ENCODE peak calls at places on chromosome 6, in four cellular contexts. U is GDM1; Z is M059J; H is effector memory CD8-positive, alpha-beta T cell. E is an unnamed sample.

GRCh38 chr6:31575335-31575901 is at the start of gene TNF:
- DNase-seq in H (peak; percentile 63), U (no peak), Z (no peak), E (no peak)

GRCh38 chr6:170435766-170436165 is 117.3 kb downstream of the PSMB1 start:
- DNase-seq in U (no peak), H (no peak), Z (no peak), E (no peak)

GRCh38 chr6:146578054-146578453 is 20.7 kb upstream of the ADGB start:
- DNase-seq in Z (peak; percentile 13), U (peak; percentile 23), H (no peak), E (no peak)

GRCh38 chr6:26330835-26331808 is 33.9 kb upstream of the BTN3A2 start:
- DNase-seq in H (peak; percentile 53), Z (peak; percentile 77), U (no peak), E (peak; percentile 77)

GRCh38 chr6:42295181-42295580 is 77.5 kb upstream of the MRPS10 start:
- DNase-seq in U (no peak), Z (no peak), H (no peak), E (no peak)

GRCh38 chr6:140494321-140495085 is 1120.1 kb upstream of the CITED2 start:
- DNase-seq in H (no peak), Z (peak; percentile 68), U (no peak), E (no peak)

GRCh38 chr6:105793132-105793531 is 293.0 kb upstream of the PRDM1 start:
- DNase-seq in H (no peak), U (peak; percentile 58), Z (peak; percentile 73), E (peak; percentile 72)

GRCh38 chr6:108711831-108712230 is 136.4 kb upstream of the ARMC2 start:
- DNase-seq in U (no peak), H (no peak), Z (no peak), E (no peak)

GRCh38 chr6:140001005-140001404 is 626.6 kb upstream of the CITED2 start:
- DNase-seq in U (no peak), H (no peak), Z (no peak), E (no peak)

GRCh38 chr6:126748141-126748540 is 370.3 kb upstream of the RSPO3 start:
- DNase-seq in H (no peak), Z (no peak), U (no peak), E (no peak)

GRCh38 chr6:88538849-88539571 is 372.9 kb upstream of the CNR1 start:
- DNase-seq in U (no peak), Z (no peak), H (no peak), E (no peak)

GRCh38 chr6:106895703-106896040 is 78.9 kb downstream of the CD24 start:
- DNase-seq in Z (no peak), U (no peak), H (no peak), E (no peak)

GRCh38 chr6:142872376-142872775 is 72.6 kb downstream of the HIVEP2 start:
- DNase-seq in H (no peak), U (no peak), Z (peak; percentile 55), E (no peak)

GRCh38 chr6:119323926-119324325 is 25.6 kb downstream of the MAN1A1 start:
- DNase-seq in U (no peak), H (no peak), Z (no peak), E (no peak)

GRCh38 chr6:112286010-112286409 is 31.6 kb upstream of the LAMA4 start:
- DNase-seq in U (peak; percentile 32), Z (peak; percentile 46), H (peak; percentile 66), E (peak; percentile 58)

GRCh38 chr6:137602871-137603270 is 108.7 kb upstream of the OLIG3 start:
- DNase-seq in Z (no peak), U (no peak), H (no peak), E (no peak)

GRCh38 chr6:12414096-12414675 is 124.0 kb downstream of the EDN1 start:
- DNase-seq in Z (peak; percentile 43), U (no peak), H (no peak), E (no peak)

GRCh38 chr6:90770778-90771177 is 183.9 kb upstream of the MAP3K7 start:
- DNase-seq in Z (no peak), H (no peak), U (no peak), E (no peak)

GRCh38 chr6:71537717-71538116 is 249.1 kb downstream of the OGFRL1 start:
- DNase-seq in U (no peak), Z (peak; percentile 28), H (no peak), E (no peak)

GRCh38 chr6:148509152-148509571 is 166.5 kb downstream of the SASH1 start:
- DNase-seq in H (no peak), U (no peak), Z (peak; percentile 25), E (no peak)

GRCh38 chr6:160931378-160932343 is 59.9 kb upstream of the MAP3K4 start:
- DNase-seq in H (no peak), Z (peak; percentile 7), U (no peak), E (peak; percentile 28)

GRCh38 chr6:43772571-43773049 is 2.6 kb downstream of the VEGFA start:
- DNase-seq in Z (no peak), H (no peak), U (no peak), E (peak; percentile 45)

GRCh38 chr6:90397929-90398674 is 101.5 kb upstream of the BACH2 start:
- DNase-seq in H (peak; percentile 79), U (no peak), Z (peak; percentile 78), E (no peak)